ENCODE peak calls at places on chromosomes 3 and 15, in ten cellular contexts. One of them, this sample, is unnamed.

GRCh38 chr3:8020047-8020446 is 481.6 kb upstream of the LMCD1 start:
- DNase-seq in brain microvascular endothelial cell: no peak
- DNase-seq in transverse colon: no peak
- DNase-seq in right cardiac atrium: no peak
- DNase-seq in heart left ventricle: no peak
- DNase-seq in stomach: no peak
- DNase-seq in ovary: no peak
- DNase-seq in H1: no peak
- DNase-seq in SJCRH30: no peak
- DNase-seq in neural progenitor cell: no peak
- DNase-seq in this sample: no peak

GRCh38 chr3:14925729-14926591 is 21.4 kb upstream of the NR2C2 start:
- DNase-seq in brain microvascular endothelial cell: peak
- DNase-seq in transverse colon: peak
- DNase-seq in right cardiac atrium: no peak
- DNase-seq in heart left ventricle: no peak
- DNase-seq in stomach: no peak
- DNase-seq in ovary: no peak
- DNase-seq in H1: no peak
- DNase-seq in SJCRH30: peak
- DNase-seq in neural progenitor cell: peak
- DNase-seq in this sample: no peak

GRCh38 chr3:122246214-122246613 is 62.7 kb downstream of the CASR start:
- DNase-seq in brain microvascular endothelial cell: no peak
- DNase-seq in transverse colon: no peak
- DNase-seq in right cardiac atrium: no peak
- DNase-seq in heart left ventricle: no peak
- DNase-seq in stomach: no peak
- DNase-seq in ovary: no peak
- DNase-seq in H1: no peak
- DNase-seq in SJCRH30: no peak
- DNase-seq in neural progenitor cell: no peak
- DNase-seq in this sample: no peak

GRCh38 chr3:172153335-172153861 is 114.0 kb downstream of the FNDC3B start:
- DNase-seq in brain microvascular endothelial cell: peak
- DNase-seq in transverse colon: peak
- DNase-seq in right cardiac atrium: peak
- DNase-seq in heart left ventricle: peak
- DNase-seq in stomach: peak
- DNase-seq in ovary: peak
- DNase-seq in H1: no peak
- DNase-seq in SJCRH30: peak
- DNase-seq in neural progenitor cell: no peak
- DNase-seq in this sample: peak

GRCh38 chr3:74066456-74066855 is 441.7 kb upstream of the PDZRN3 start:
- DNase-seq in brain microvascular endothelial cell: no peak
- DNase-seq in transverse colon: no peak
- DNase-seq in right cardiac atrium: no peak
- DNase-seq in heart left ventricle: no peak
- DNase-seq in stomach: no peak
- DNase-seq in ovary: no peak
- DNase-seq in H1: no peak
- DNase-seq in SJCRH30: no peak
- DNase-seq in neural progenitor cell: peak
- DNase-seq in this sample: no peak

GRCh38 chr15:96237002-96237401 is 93.5 kb upstream of the NR2F2 start:
- DNase-seq in brain microvascular endothelial cell: no peak
- DNase-seq in transverse colon: no peak
- DNase-seq in right cardiac atrium: no peak
- DNase-seq in heart left ventricle: no peak
- DNase-seq in stomach: no peak
- DNase-seq in ovary: no peak
- DNase-seq in H1: no peak
- DNase-seq in SJCRH30: no peak
- DNase-seq in neural progenitor cell: no peak
- DNase-seq in this sample: no peak

GRCh38 chr15:78830514-78831228 is 19.4 kb upstream of the ADAMTS7 start:
- DNase-seq in brain microvascular endothelial cell: no peak
- DNase-seq in transverse colon: no peak
- DNase-seq in right cardiac atrium: peak
- DNase-seq in heart left ventricle: no peak
- DNase-seq in stomach: no peak
- DNase-seq in ovary: no peak
- DNase-seq in H1: no peak
- DNase-seq in SJCRH30: no peak
- DNase-seq in neural progenitor cell: no peak
- DNase-seq in this sample: no peak

GRCh38 chr3:29494305-29495036 is 213.6 kb downstream of the RBMS3 start:
- DNase-seq in brain microvascular endothelial cell: no peak
- DNase-seq in transverse colon: no peak
- DNase-seq in right cardiac atrium: no peak
- DNase-seq in heart left ventricle: no peak
- DNase-seq in stomach: no peak
- DNase-seq in ovary: no peak
- DNase-seq in H1: no peak
- DNase-seq in SJCRH30: no peak
- DNase-seq in neural progenitor cell: no peak
- DNase-seq in this sample: no peak

GRCh38 chr3:139935071-139935865 is at the start of gene CLSTN2:
- DNase-seq in brain microvascular endothelial cell: peak
- DNase-seq in transverse colon: peak
- DNase-seq in right cardiac atrium: peak
- DNase-seq in heart left ventricle: peak
- DNase-seq in stomach: peak
- DNase-seq in ovary: peak
- DNase-seq in H1: no peak
- DNase-seq in SJCRH30: peak
- DNase-seq in neural progenitor cell: peak
- DNase-seq in this sample: peak

GRCh38 chr3:126342991-126343661 is 14.1 kb downstream of the KLF15 start:
- DNase-seq in brain microvascular endothelial cell: no peak
- DNase-seq in transverse colon: peak
- DNase-seq in right cardiac atrium: no peak
- DNase-seq in heart left ventricle: no peak
- DNase-seq in stomach: peak
- DNase-seq in ovary: peak
- DNase-seq in H1: no peak
- DNase-seq in SJCRH30: no peak
- DNase-seq in neural progenitor cell: peak
- DNase-seq in this sample: no peak

GRCh38 chr3:47057212-47057671 is 77.8 kb downstream of the NBEAL2 start:
- DNase-seq in brain microvascular endothelial cell: no peak
- DNase-seq in transverse colon: no peak
- DNase-seq in right cardiac atrium: no peak
- DNase-seq in heart left ventricle: no peak
- DNase-seq in stomach: no peak
- DNase-seq in ovary: no peak
- DNase-seq in H1: no peak
- DNase-seq in SJCRH30: no peak
- DNase-seq in neural progenitor cell: no peak
- DNase-seq in this sample: no peak

GRCh38 chr15:72785452-72786243 is 2.1 kb upstream of the ADPGK start:
- DNase-seq in brain microvascular endothelial cell: peak
- DNase-seq in transverse colon: peak
- DNase-seq in right cardiac atrium: peak
- DNase-seq in heart left ventricle: no peak
- DNase-seq in stomach: no peak
- DNase-seq in ovary: peak
- DNase-seq in H1: no peak
- DNase-seq in SJCRH30: no peak
- DNase-seq in neural progenitor cell: no peak
- DNase-seq in this sample: no peak

GRCh38 chr3:136783708-136784191 is 31.6 kb upstream of the STAG1 start:
- DNase-seq in brain microvascular endothelial cell: no peak
- DNase-seq in transverse colon: no peak
- DNase-seq in right cardiac atrium: no peak
- DNase-seq in heart left ventricle: no peak
- DNase-seq in stomach: no peak
- DNase-seq in ovary: no peak
- DNase-seq in H1: no peak
- DNase-seq in SJCRH30: peak
- DNase-seq in neural progenitor cell: no peak
- DNase-seq in this sample: no peak

GRCh38 chr15:55197362-55197705 is 593 bp upstream of the RSL24D1 start:
- DNase-seq in brain microvascular endothelial cell: no peak
- DNase-seq in transverse colon: no peak
- DNase-seq in right cardiac atrium: no peak
- DNase-seq in heart left ventricle: no peak
- DNase-seq in stomach: no peak
- DNase-seq in ovary: no peak
- DNase-seq in H1: no peak
- DNase-seq in SJCRH30: no peak
- DNase-seq in neural progenitor cell: no peak
- DNase-seq in this sample: no peak

GRCh38 chr15:90597477-90598052 is 67.8 kb downstream of the CRTC3 start:
- DNase-seq in brain microvascular endothelial cell: no peak
- DNase-seq in transverse colon: no peak
- DNase-seq in right cardiac atrium: no peak
- DNase-seq in heart left ventricle: no peak
- DNase-seq in stomach: no peak
- DNase-seq in ovary: no peak
- DNase-seq in H1: no peak
- DNase-seq in SJCRH30: no peak
- DNase-seq in neural progenitor cell: no peak
- DNase-seq in this sample: no peak

GRCh38 chr3:194327414-194328079 is 23.6 kb downstream of the CPN2 start:
- DNase-seq in brain microvascular endothelial cell: no peak
- DNase-seq in transverse colon: no peak
- DNase-seq in right cardiac atrium: no peak
- DNase-seq in heart left ventricle: no peak
- DNase-seq in stomach: no peak
- DNase-seq in ovary: no peak
- DNase-seq in H1: no peak
- DNase-seq in SJCRH30: no peak
- DNase-seq in neural progenitor cell: no peak
- DNase-seq in this sample: no peak

GRCh38 chr3:171704002-171704401 is 106.3 kb downstream of the PLD1 start:
- DNase-seq in brain microvascular endothelial cell: peak
- DNase-seq in transverse colon: peak
- DNase-seq in right cardiac atrium: no peak
- DNase-seq in heart left ventricle: no peak
- DNase-seq in stomach: peak
- DNase-seq in ovary: no peak
- DNase-seq in H1: no peak
- DNase-seq in SJCRH30: peak
- DNase-seq in neural progenitor cell: peak
- DNase-seq in this sample: peak

GRCh38 chr3:49100046-49100615 is 4.4 kb downstream of the QARS1 start:
- DNase-seq in brain microvascular endothelial cell: no peak
- DNase-seq in transverse colon: no peak
- DNase-seq in right cardiac atrium: peak
- DNase-seq in heart left ventricle: no peak
- DNase-seq in stomach: no peak
- DNase-seq in ovary: no peak
- DNase-seq in H1: no peak
- DNase-seq in SJCRH30: no peak
- DNase-seq in neural progenitor cell: no peak
- DNase-seq in this sample: no peak

GRCh38 chr15:59918994-59919951 is 84.8 kb upstream of the FOXB1 start:
- DNase-seq in brain microvascular endothelial cell: peak
- DNase-seq in transverse colon: no peak
- DNase-seq in right cardiac atrium: no peak
- DNase-seq in heart left ventricle: no peak
- DNase-seq in stomach: no peak
- DNase-seq in ovary: no peak
- DNase-seq in H1: no peak
- DNase-seq in SJCRH30: no peak
- DNase-seq in neural progenitor cell: no peak
- DNase-seq in this sample: no peak
- H3K4me3 ChIP-seq in brain microvascular endothelial cell: no peak
- H3K4me3 ChIP-seq in transverse colon: no peak
- H3K4me3 ChIP-seq in right cardiac atrium: no peak
- H3K4me3 ChIP-seq in heart left ventricle: no peak
- H3K4me3 ChIP-seq in stomach: no peak
- H3K4me3 ChIP-seq in ovary: no peak
- H3K4me3 ChIP-seq in H1: no peak
- H3K4me3 ChIP-seq in SJCRH30: no peak
- H3K4me3 ChIP-seq in neural progenitor cell: no peak
- H3K4me3 ChIP-seq in this sample: no peak

DNA sequence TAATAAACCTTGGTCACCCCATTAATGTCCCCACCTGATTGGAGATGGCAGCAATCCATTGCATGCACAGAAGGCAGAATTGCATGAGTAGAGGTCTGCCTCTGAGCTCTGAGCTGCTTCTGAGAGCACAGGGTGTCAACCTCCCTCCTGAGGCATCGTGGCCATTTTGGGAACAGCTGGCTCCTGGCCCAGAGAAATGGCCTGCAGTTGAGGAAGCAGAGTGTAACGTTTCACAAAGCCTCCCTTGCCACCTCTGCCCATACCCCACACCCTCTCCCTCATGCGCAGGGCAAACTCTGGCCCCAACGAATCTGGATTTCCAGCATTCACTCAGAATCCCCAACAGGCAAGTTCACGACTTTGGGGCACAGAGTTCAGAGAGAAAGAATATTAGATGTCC is 198.9 kb downstream of the ADAMTS9 start:
- DNase-seq in brain microvascular endothelial cell: no peak
- DNase-seq in transverse colon: no peak
- DNase-seq in right cardiac atrium: peak
- DNase-seq in heart left ventricle: no peak
- DNase-seq in stomach: no peak
- DNase-seq in ovary: no peak
- DNase-seq in H1: no peak
- DNase-seq in SJCRH30: peak
- DNase-seq in neural progenitor cell: peak
- DNase-seq in this sample: no peak
- H3K27ac ChIP-seq in brain microvascular endothelial cell: no peak
- H3K27ac ChIP-seq in transverse colon: no peak
- H3K27ac ChIP-seq in right cardiac atrium: no peak
- H3K27ac ChIP-seq in heart left ventricle: no peak
- H3K27ac ChIP-seq in stomach: no peak
- H3K27ac ChIP-seq in ovary: no peak
- H3K27ac ChIP-seq in H1: peak
- H3K27ac ChIP-seq in SJCRH30: no peak
- H3K27ac ChIP-seq in neural progenitor cell: no peak
- H3K27ac ChIP-seq in this sample: no peak

GRCh38 chr15:48811325-48811938 is 563 bp upstream of the CEP152 start:
- DNase-seq in brain microvascular endothelial cell: no peak
- DNase-seq in transverse colon: no peak
- DNase-seq in right cardiac atrium: no peak
- DNase-seq in heart left ventricle: no peak
- DNase-seq in stomach: no peak
- DNase-seq in ovary: no peak
- DNase-seq in H1: no peak
- DNase-seq in SJCRH30: no peak
- DNase-seq in neural progenitor cell: peak
- DNase-seq in this sample: no peak
- H3K4me3 ChIP-seq in brain microvascular endothelial cell: peak
- H3K4me3 ChIP-seq in transverse colon: peak
- H3K4me3 ChIP-seq in right cardiac atrium: peak
- H3K4me3 ChIP-seq in heart left ventricle: peak
- H3K4me3 ChIP-seq in stomach: peak
- H3K4me3 ChIP-seq in ovary: peak
- H3K4me3 ChIP-seq in H1: peak
- H3K4me3 ChIP-seq in SJCRH30: peak
- H3K4me3 ChIP-seq in neural progenitor cell: peak
- H3K4me3 ChIP-seq in this sample: peak

DNA sequence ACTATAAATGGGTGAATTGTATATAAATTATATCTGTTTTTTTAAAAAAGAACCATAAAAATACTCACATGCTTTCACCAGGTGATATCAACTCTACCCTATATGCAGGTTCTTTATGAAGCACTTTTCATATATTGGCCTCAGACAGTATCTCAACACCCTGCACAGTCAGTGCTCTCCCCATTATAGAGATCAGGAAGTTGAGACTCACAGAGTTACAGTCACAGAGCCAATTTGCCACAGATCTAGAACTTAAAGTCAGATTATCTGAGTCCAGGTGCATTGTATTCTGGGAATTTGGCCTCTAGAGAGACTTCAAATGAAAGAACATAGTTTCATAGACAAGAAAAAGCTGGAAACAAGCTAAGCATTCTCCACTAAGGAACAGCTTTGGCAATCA is 38.1 kb downstream of the DAPK2 start:
- DNase-seq in brain microvascular endothelial cell: no peak
- DNase-seq in transverse colon: no peak
- DNase-seq in right cardiac atrium: no peak
- DNase-seq in heart left ventricle: no peak
- DNase-seq in stomach: no peak
- DNase-seq in ovary: no peak
- DNase-seq in H1: no peak
- DNase-seq in SJCRH30: no peak
- DNase-seq in neural progenitor cell: no peak
- DNase-seq in this sample: no peak
- H3K27ac ChIP-seq in brain microvascular endothelial cell: no peak
- H3K27ac ChIP-seq in transverse colon: peak
- H3K27ac ChIP-seq in right cardiac atrium: no peak
- H3K27ac ChIP-seq in heart left ventricle: peak
- H3K27ac ChIP-seq in stomach: no peak
- H3K27ac ChIP-seq in ovary: no peak
- H3K27ac ChIP-seq in H1: no peak
- H3K27ac ChIP-seq in SJCRH30: no peak
- H3K27ac ChIP-seq in neural progenitor cell: no peak
- H3K27ac ChIP-seq in this sample: no peak

This sample was measured in adrenal gland.